ENCODE peak calls at places on chromosomes 6 and 20, in four cellular contexts. Z, L, C and Q are unnamed samples.

GRCh38 chr6:73747293-73747692 is 51.3 kb downstream of the CD109 start:
- DNase-seq in C (no peak), Z (no peak), L (no peak), Q (no peak)

GRCh38 chr20:51095755-51096509 is 73.0 kb upstream of the KCNG1 start:
- DNase-seq in C (no peak), L (no peak), Z (no peak), Q (no peak)

GRCh38 chr20:49210101-49210749 is 9.0 kb upstream of the DDX27 start:
- DNase-seq in C (no peak), Z (no peak), L (no peak), Q (no peak)

GRCh38 chr6:2582268-2582667 is 168.5 kb downstream of the MYLK4 start:
- DNase-seq in Z (no peak), C (no peak), L (no peak), Q (no peak)

GRCh38 chr6:111534366-111534765 is 51.3 kb upstream of the REV3L start:
- DNase-seq in L (no peak), C (no peak), Z (peak; percentile 44), Q (peak; percentile 49)

GRCh38 chr6:56250266-56250665 is 2.9 kb upstream of the COL21A1 start:
- DNase-seq in C (no peak), L (no peak), Z (no peak), Q (no peak)

GRCh38 chr6:14897836-14898235 is 348.0 kb upstream of the JARID2 start:
- DNase-seq in L (no peak), C (no peak), Z (no peak), Q (no peak)

GRCh38 chr6:7673063-7673536 is 52.8 kb upstream of the BMP6 start:
- DNase-seq in C (peak; percentile 50), Z (peak; percentile 83), L (peak; percentile 8), Q (peak; percentile 31)

GRCh38 chr6:27293436-27294152 is 18.5 kb downstream of the POM121L2 start:
- DNase-seq in L (no peak), Z (peak; percentile 68), C (peak; percentile 18), Q (peak; percentile 40)

GRCh38 chr20:44494266-44494665 is 18.6 kb downstream of the TTPAL start:
- DNase-seq in L (no peak), Z (no peak), C (no peak), Q (no peak)

GRCh38 chr6:3627501-3627900 is 124.0 kb downstream of the PXDC1 start:
- DNase-seq in C (no peak), L (no peak), Z (no peak), Q (no peak)

GRCh38 chr20:42378826-42379225 is 760.6 kb upstream of the CHD6 start:
- DNase-seq in L (no peak), C (no peak), Z (no peak), Q (no peak)

GRCh38 chr6:36657942-36658544 is 20.5 kb upstream of the CDKN1A start:
- DNase-seq in C (no peak), Z (no peak), L (no peak), Q (no peak)

GRCh38 chr6:117613920-117614535 is 11.7 kb upstream of the GOPC start:
- DNase-seq in Z (peak; percentile 20), C (no peak), L (no peak), Q (no peak)

GRCh38 chr6:150881911-150882481 is 16.5 kb downstream of the MTHFD1L start:
- DNase-seq in Z (peak; percentile 41), L (no peak), C (no peak), Q (peak; percentile 7)

GRCh38 chr6:18390476-18390875 is 3.3 kb downstream of the RNF144B start:
- DNase-seq in Z (no peak), L (no peak), C (no peak), Q (no peak)

GRCh38 chr6:13229205-13230085 is 98.9 kb downstream of the TBC1D7 start:
- DNase-seq in C (peak; percentile 4), L (peak; percentile 83), Z (peak; percentile 28), Q (peak; percentile 38)

GRCh38 chr6:2782825-2783187 is 17.6 kb downstream of the WRNIP1 start:
- DNase-seq in Z (no peak), C (no peak), L (no peak), Q (no peak)

GRCh38 chr6:166078294-166078693 is 89.4 kb downstream of the TBXT start:
- DNase-seq in L (no peak), C (no peak), Z (no peak), Q (no peak)

GRCh38 chr6:35742842-35743241 is 6.0 kb downstream of the ARMC12 start:
- DNase-seq in L (no peak), C (no peak), Z (no peak), Q (peak; percentile 45)

GRCh38 chr20:62136283-62137091 is 6.7 kb downstream of the PSMA7 start:
- DNase-seq in L (peak; percentile 84), C (peak; percentile 44), Z (peak; percentile 68), Q (peak; percentile 83)

GRCh38 chr6:39602590-39603319 is 122.5 kb downstream of the KIF6 start:
- DNase-seq in Z (no peak), L (no peak), C (no peak), Q (no peak)

GRCh38 chr6:4615891-4616290 is 160.3 kb upstream of the CDYL start:
- DNase-seq in Z (no peak), C (no peak), L (no peak), Q (no peak)

GRCh38 chr6:53244958-53245357 is 96.3 kb upstream of the GCM1 start:
- DNase-seq in Z (no peak), C (no peak), L (peak; percentile 52), Q (no peak)

DNA sequence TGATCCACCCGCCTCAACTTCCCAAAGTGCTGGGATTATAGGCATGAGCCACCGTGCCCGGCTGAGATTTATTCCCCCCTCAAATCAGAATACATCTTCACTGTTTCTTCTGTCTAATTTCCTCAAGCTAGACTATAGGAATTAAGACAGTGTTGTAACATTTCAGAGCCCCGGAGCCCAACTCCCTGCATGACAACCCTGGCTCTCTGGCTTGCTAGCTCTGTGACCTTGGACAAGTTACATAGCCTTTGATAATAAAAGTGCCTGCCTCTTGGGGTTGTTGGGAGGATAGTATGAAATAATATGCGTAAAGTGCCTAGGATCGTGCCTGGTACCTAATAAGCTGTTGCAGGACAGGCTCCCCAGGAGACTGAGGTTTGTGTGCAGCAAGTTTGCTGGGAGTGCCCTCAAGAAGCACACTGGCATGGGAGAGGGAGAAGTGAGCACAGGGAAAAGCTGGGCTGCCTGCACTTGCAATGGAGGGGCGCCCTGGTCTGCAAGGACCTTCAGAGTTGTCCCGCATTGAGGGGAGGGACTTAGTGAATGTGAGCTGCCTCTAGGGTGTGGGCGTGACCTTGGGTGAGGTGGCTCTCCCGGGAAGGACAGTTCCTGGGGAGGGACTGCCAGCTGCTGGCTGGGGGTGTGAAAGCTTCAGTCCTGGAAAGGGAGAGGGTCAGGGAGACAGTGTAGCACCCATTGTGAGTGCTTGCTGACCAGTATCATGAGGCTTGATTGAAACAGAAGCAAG is 43.4 kb downstream of the TAF8 start:
- DNase-seq in Z (peak; percentile 55), L (no peak), C (no peak), Q (peak; percentile 42)
- TF ChIP-seq CTCF in Z (no peak), L (no peak), C (no peak), Q (no peak)

DNA sequence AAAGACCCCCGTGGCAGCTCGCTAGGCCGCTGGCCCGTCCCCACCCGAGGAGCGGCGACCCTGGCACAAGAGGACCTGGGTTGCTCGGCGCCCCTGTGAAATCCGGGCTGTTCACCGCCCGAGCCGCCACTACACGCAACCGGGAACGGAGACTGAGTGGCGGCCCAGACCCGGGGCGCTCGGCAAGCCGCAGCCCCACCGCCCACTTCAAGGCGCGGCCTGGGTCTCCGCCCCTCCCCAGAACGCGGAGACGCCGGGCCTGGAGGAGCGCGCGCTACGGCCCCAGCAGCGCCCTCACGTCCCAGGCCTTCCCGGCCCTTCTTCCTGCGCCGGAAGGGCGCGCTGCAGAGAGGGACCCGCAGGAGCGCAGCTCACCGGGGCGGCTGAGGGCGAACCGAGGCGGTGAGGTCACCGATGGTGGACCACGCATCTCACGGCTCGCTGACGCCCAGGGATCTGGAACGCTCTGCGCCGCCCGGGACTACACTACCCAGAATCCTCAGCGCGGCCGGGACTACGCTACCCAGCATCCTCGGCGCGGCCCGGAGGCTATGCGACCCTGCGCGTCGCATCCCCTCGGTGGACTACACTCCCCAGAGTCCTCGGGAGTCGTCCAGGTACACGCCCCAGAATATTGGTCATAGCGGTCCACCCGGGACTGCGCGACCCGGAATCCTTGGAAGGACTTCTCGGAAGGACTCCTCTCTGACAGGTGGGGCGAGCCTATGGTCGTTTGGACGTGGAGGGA is at the start of gene ZNF337:
- DNase-seq in C (peak; percentile 93), Z (peak; percentile 96), L (peak; percentile 97), Q (peak; percentile 79)
- TF ChIP-seq CTCF in C (peak; percentile 6), Z (no peak), L (no peak), Q (no peak)

GRCh38 chr6:50843842-50844241 is 25.2 kb downstream of the TFAP2B start:
- DNase-seq in L (no peak), C (no peak), Z (no peak), Q (no peak)
- TF ChIP-seq CTCF in L (no peak), C (no peak), Z (no peak), Q (no peak)

GRCh38 chr6:147711511-147711910 is 203.0 kb downstream of the SAMD5 start:
- DNase-seq in Z (no peak), C (no peak), L (no peak), Q (no peak)
- TF ChIP-seq CTCF in Z (no peak), C (no peak), L (no peak), Q (no peak)

DNA sequence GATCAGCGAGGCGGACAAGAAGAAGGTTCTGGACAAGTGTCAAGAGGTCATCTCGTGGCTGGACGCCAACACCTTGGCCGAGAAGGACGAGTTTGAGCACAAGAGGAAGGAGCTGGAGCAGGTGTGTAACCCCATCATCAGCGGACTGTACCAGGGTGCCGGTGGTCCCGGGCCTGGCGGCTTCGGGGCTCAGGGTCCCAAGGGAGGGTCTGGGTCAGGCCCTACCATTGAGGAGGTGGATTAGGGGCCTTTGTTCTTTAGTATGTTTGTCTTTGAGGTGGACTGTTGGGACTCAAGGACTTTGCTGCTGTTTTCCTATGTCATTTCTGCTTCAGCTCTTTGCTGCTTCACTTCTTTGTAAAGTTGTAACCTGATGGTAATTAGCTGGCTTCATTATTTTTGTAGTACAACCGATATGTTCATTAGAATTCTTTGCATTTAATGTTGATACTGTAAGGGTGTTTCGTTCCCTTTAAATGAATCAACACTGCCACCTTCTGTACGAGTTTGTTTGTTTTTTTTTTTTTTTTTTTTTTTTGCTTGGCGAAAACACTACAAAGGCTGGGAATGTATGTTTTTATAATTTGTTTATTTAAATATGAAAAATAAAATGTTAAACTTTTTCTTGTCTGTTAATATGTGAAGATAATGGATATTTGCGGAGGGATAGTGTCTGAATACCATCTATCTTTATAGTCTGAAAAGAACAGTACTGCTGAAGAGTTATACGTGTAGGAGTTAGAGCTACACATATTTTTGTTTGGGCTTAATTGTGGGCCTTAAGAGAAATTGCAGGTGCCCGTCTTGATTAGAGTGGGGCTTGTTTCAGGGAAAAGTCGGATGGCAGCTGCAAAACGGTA is 2.3 kb downstream of the HSPA1B start:
- DNase-seq in C (no peak), Z (no peak), L (no peak), Q (no peak)
- TF ChIP-seq CTCF in C (no peak), Z (peak; percentile 69), L (peak; percentile 64), Q (no peak)